ENCODE peak calls at places on chromosomes 13 and 19, in five cellular contexts. U is mammary epithelial cell, H is heart right ventricle, O is heart left ventricle, Y is HCT116. V is an unnamed sample.

GRCh38 chr13:24671367-24672117 is 8.7 kb upstream of the ATP12A start:
- DNase-seq in U (peak; percentile 87), O (no peak), H (no peak), Y (peak; percentile 67), V (no peak)

GRCh38 chr19:45305421-45305820 is 17.3 kb downstream of the CKM start:
- DNase-seq in H (no peak), Y (no peak), U (no peak), O (no peak), V (no peak)

GRCh38 chr13:52980695-52981094 is 47.9 kb upstream of the OLFM4 start:
- DNase-seq in U (peak; percentile 28), O (no peak), H (no peak), Y (no peak), V (no peak)

GRCh38 chr19:46388311-46389095 is 24.9 kb downstream of the CCDC8 start:
- DNase-seq in Y (no peak), O (peak; percentile 41), H (no peak), U (no peak), V (no peak)

GRCh38 chr13:103663996-103664395 is 597.8 kb upstream of the SLC10A2 start:
- DNase-seq in U (peak; percentile 57), Y (no peak), H (no peak), O (no peak), V (no peak)

GRCh38 chr13:20729633-20730585 is 26.4 kb downstream of the IL17D start:
- DNase-seq in H (no peak), O (no peak), U (no peak), Y (no peak), V (no peak)

GRCh38 chr19:43880483-43880882 is 53.4 kb downstream of the ZNF283 start:
- DNase-seq in H (no peak), O (no peak), Y (no peak), U (no peak), V (no peak)

GRCh38 chr19:7652061-7652641 is 15.2 kb downstream of the STXBP2 start:
- DNase-seq in U (peak; percentile 57), Y (peak; percentile 74), H (peak; percentile 85), O (peak; percentile 92), V (peak; percentile 87)

GRCh38 chr19:56309511-56310185 is 5.0 kb downstream of the ZSCAN5A start:
- DNase-seq in H (peak; percentile 54), Y (peak; percentile 56), U (peak; percentile 60), O (peak; percentile 74), V (peak; percentile 26)

GRCh38 chr13:71485913-71486312 is 381.1 kb downstream of the DACH1 start:
- DNase-seq in H (no peak), O (no peak), U (no peak), Y (no peak), V (no peak)

GRCh38 chr19:2807379-2808128 is 12.1 kb upstream of the ZNF554 start:
- DNase-seq in H (no peak), O (peak; percentile 56), U (no peak), Y (no peak), V (no peak)

GRCh38 chr13:90752070-90752469 is 595.4 kb upstream of the MIR17HG start:
- DNase-seq in U (no peak), Y (no peak), O (no peak), H (no peak), V (no peak)

GRCh38 chr19:45355910-45356309 is 14.5 kb downstream of the ERCC2 start:
- DNase-seq in H (no peak), O (no peak), U (no peak), Y (no peak), V (no peak)

GRCh38 chr19:8491574-8491973 is 10.9 kb downstream of the PRAM1 start:
- DNase-seq in H (no peak), Y (no peak), U (no peak), O (no peak), V (no peak)

GRCh38 chr13:52159159-52159982 is at the start of gene NEK3:
- DNase-seq in U (peak; percentile 46), H (peak; percentile 79), Y (peak; percentile 47), O (peak; percentile 87), V (peak; percentile 25)

GRCh38 chr13:73189365-73189764 is 130.6 kb downstream of the KLF5 start:
- DNase-seq in H (no peak), U (peak; percentile 69), O (no peak), Y (no peak), V (no peak)

GRCh38 chr13:94704347-94705080 is 7.8 kb downstream of the SOX21 start:
- DNase-seq in O (no peak), U (no peak), Y (no peak), H (no peak), V (no peak)

GRCh38 chr19:8243146-8243545 is 34.0 kb downstream of the CERS4 start:
- DNase-seq in O (no peak), U (no peak), Y (no peak), H (no peak), V (no peak)

GRCh38 chr13:32443111-32443510 is 15.2 kb upstream of the N4BP2L1 start:
- DNase-seq in H (no peak), U (no peak), Y (peak; percentile 2), O (no peak), V (no peak)

GRCh38 chr19:30425885-30426838 is 54.0 kb downstream of the ZNF536 start:
- DNase-seq in O (no peak), H (no peak), Y (no peak), U (no peak), V (no peak)

GRCh38 chr13:27353166-27353583 is 71.2 kb upstream of the GTF3A start:
- DNase-seq in U (no peak), O (no peak), H (no peak), Y (no peak), V (no peak)

GRCh38 chr13:22726721-22727120 is 454.1 kb upstream of the SGCG start:
- DNase-seq in O (no peak), Y (no peak), U (no peak), H (no peak), V (no peak)

GRCh38 chr13:85666356-85666755 is 132.9 kb downstream of the SLITRK6 start:
- DNase-seq in O (no peak), U (no peak), H (no peak), Y (no peak), V (no peak)

GRCh38 chr19:49425178-49425577 is at the start of gene GFY:
- DNase-seq in H (no peak), O (peak; percentile 46), U (no peak), Y (no peak), V (no peak)
- H3K4me3 ChIP-seq in H (no peak within 1 kb of the TSS), O (no peak within 1 kb of the TSS), U (no peak within 1 kb of the TSS), Y (peak within 1 kb of the TSS; percentile 61), V (no peak within 1 kb of the TSS)

GRCh38 chr19:18507021-18507726 is 14.7 kb downstream of the ELL start:
- DNase-seq in U (no peak), Y (no peak), O (no peak), H (peak; percentile 58), V (peak; percentile 40)
- H3K4me1 ChIP-seq in U (peaks cover 35% of the 10 kb centered on the region), Y (peaks cover 38% of the 10 kb centered on the region), O (peaks cover 88% of the 10 kb centered on the region), H (peaks cover 84% of the 10 kb centered on the region), V (peaks cover 77% of the 10 kb centered on the region)

GRCh38 chr13:110574161-110574560 is 12.6 kb upstream of the RAB20 start:
- DNase-seq in O (no peak), Y (no peak), H (no peak), U (peak; percentile 7), V (no peak)

GRCh38 chr13:110575322-110576069 is 14.0 kb upstream of the RAB20 start:
- DNase-seq in O (no peak), U (no peak), Y (no peak), H (peak; percentile 23), V (no peak)

GRCh38 chr13:110580800-110581199 is 19.3 kb upstream of the RAB20 start:
- DNase-seq in O (no peak), H (no peak), Y (no peak), U (no peak), V (no peak)

GRCh38 chr13:110576070-110576394 is 14.5 kb upstream of the RAB20 start:
- DNase-seq in U (no peak), H (no peak), Y (no peak), O (no peak), V (no peak)

DNA sequence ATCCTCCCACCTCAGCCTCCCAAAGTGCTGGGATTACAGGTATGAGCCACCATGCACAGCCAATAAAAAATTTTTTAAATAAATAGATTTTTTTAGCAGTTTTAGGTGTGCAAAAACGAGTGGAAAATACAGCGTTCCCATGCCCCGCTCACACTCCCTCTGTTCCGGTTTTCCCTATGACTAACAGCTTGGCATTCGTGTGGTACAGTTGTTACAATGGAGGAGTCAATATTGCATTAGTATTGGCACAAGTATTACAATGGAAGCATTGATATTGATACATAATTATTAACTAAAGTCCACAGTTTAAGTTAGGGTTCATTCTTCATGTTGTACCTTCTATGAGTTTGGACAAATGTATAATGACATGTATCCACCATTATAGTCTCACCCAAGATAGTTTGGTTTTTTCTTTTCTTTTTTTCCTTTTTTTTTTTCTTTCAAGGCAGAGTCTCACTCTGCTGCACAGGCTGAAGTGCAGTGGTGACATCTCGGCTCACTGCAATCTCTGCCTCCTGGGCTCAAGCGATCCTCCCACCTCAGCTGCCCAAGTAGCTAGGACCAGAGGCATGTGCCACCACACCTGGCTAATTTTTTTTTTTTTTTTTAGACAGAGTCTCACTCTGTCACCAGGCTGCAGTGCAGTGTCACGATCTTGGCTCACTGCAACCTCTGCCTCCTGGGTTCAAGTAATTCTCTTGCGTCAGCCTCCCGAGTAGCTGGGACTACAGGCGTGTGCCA is 15.4 kb upstream of the RAB20 start:
- DNase-seq in H (no peak), U (peak; percentile 19), O (no peak), Y (no peak), V (no peak)
- H3K4me3 ChIP-seq in H (no peak overlapping the region), U (no peak overlapping the region), O (no peak overlapping the region), Y (no peak overlapping the region), V (no peak overlapping the region)

GRCh38 chr19:17554968-17555479 is 425 bp upstream of the COLGALT1 start:
- DNase-seq in H (no peak), U (no peak), O (no peak), Y (no peak), V (no peak)

GRCh38 chr19:17555929-17556813 is 722 bp downstream of the COLGALT1 start:
- DNase-seq in U (peak; percentile 30), H (peak; percentile 75), Y (no peak), O (peak; percentile 86), V (peak; percentile 23)

GRCh38 chr19:17557461-17557860 is 2.0 kb downstream of the COLGALT1 start:
- DNase-seq in Y (no peak), U (no peak), O (no peak), H (no peak), V (no peak)

GRCh38 chr19:17555480-17555928 is at the start of gene COLGALT1:
- DNase-seq in O (peak; percentile 99), Y (peak; percentile 96), H (peak; percentile 98), U (peak; percentile 92), V (peak; percentile 96)

GRCh38 chr19:17556995-17557394 is 1.5 kb downstream of the COLGALT1 start:
- DNase-seq in U (no peak), Y (no peak), O (no peak), H (no peak), V (no peak)
- H3K4me1 ChIP-seq in U (peaks cover 9% of the 10 kb centered on the region), Y (peaks cover 22% of the 10 kb centered on the region), O (peaks cover 83% of the 10 kb centered on the region), H (peaks cover 83% of the 10 kb centered on the region), V (peaks cover 13% of the 10 kb centered on the region)

DNA sequence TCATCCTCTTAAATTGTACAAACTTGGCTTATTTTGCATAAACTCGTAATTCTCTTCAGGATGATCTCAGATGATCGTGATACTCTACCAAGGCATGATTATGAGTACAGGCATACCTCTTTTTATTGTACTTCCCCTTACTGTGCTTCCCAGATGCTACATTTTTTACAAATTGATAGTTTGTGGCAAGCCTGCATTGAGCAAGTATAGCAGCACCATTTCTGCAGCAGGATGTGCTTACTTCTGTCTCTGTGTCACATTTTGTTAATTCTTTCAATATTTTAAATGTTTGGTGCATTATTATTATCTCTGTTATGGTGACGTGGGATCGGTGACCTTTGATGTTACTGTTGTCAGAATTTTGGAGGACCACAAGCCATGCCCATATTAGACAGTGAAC is 752.3 kb downstream of the PCDH9 start:
- DNase-seq in Y (no peak), O (no peak), H (no peak), U (no peak), V (no peak)
- H3K4me3 ChIP-seq in Y (no peak overlapping the region), O (no peak overlapping the region), H (no peak overlapping the region), U (no peak overlapping the region), V (no peak overlapping the region)

V was measured in effector memory CD4-positive, alpha-beta T cell.